ENCODE peak calls at places on chromosomes 7 and 10, in ten cellular contexts. One of them, this sample, is unnamed.

GRCh38 chr10:103470755-103471653 is 8.0 kb downstream of the CALHM3 start:
- DNase-seq in endothelial cell of umbilical vein: no peak
- DNase-seq in AG09309: no peak
- DNase-seq in coronary artery: no peak
- DNase-seq in PC-9: peak; percentile 63
- DNase-seq in SJSA1: no peak
- DNase-seq in cardiac fibroblast: peak; percentile 73
- DNase-seq in AG10803: no peak
- DNase-seq in cardiac muscle cell: no peak
- DNase-seq in astrocyte of the spinal cord: no peak
- DNase-seq in this sample: no peak

GRCh38 chr7:514651-515598 is 4.7 kb downstream of the PDGFA start:
- DNase-seq in AG09309: no peak
- DNase-seq in AG10803: no peak
- DNase-seq in SJSA1: no peak
- DNase-seq in PC-9: no peak
- DNase-seq in astrocyte of the spinal cord: peak; percentile 22
- DNase-seq in cardiac fibroblast: peak; percentile 29
- DNase-seq in endothelial cell of umbilical vein: no peak
- DNase-seq in cardiac muscle cell: no peak
- DNase-seq in coronary artery: no peak
- DNase-seq in this sample: no peak

GRCh38 chr10:96857613-96858012 is 25.5 kb downstream of the LCOR start:
- DNase-seq in PC-9: no peak
- DNase-seq in cardiac fibroblast: no peak
- DNase-seq in endothelial cell of umbilical vein: no peak
- DNase-seq in astrocyte of the spinal cord: no peak
- DNase-seq in AG09309: no peak
- DNase-seq in coronary artery: no peak
- DNase-seq in cardiac muscle cell: no peak
- DNase-seq in SJSA1: no peak
- DNase-seq in AG10803: peak; percentile 38
- DNase-seq in this sample: no peak

GRCh38 chr10:11499425-11500071 is 111.9 kb downstream of the USP6NL start:
- DNase-seq in AG10803: no peak
- DNase-seq in astrocyte of the spinal cord: no peak
- DNase-seq in SJSA1: no peak
- DNase-seq in AG09309: no peak
- DNase-seq in coronary artery: no peak
- DNase-seq in cardiac fibroblast: no peak
- DNase-seq in PC-9: no peak
- DNase-seq in cardiac muscle cell: no peak
- DNase-seq in endothelial cell of umbilical vein: no peak
- DNase-seq in this sample: no peak

GRCh38 chr7:150992833-150993302 is 2.1 kb downstream of the NOS3 start:
- DNase-seq in astrocyte of the spinal cord: no peak
- DNase-seq in cardiac fibroblast: peak; percentile 44
- DNase-seq in coronary artery: no peak
- DNase-seq in SJSA1: no peak
- DNase-seq in AG09309: no peak
- DNase-seq in endothelial cell of umbilical vein: peak; percentile 84
- DNase-seq in AG10803: no peak
- DNase-seq in PC-9: no peak
- DNase-seq in cardiac muscle cell: peak; percentile 80
- DNase-seq in this sample: no peak

GRCh38 chr10:107409517-107409916 is 245.0 kb upstream of the SORCS1 start:
- DNase-seq in coronary artery: no peak
- DNase-seq in cardiac muscle cell: peak; percentile 38
- DNase-seq in cardiac fibroblast: peak; percentile 44
- DNase-seq in endothelial cell of umbilical vein: no peak
- DNase-seq in SJSA1: peak; percentile 9
- DNase-seq in PC-9: no peak
- DNase-seq in AG09309: no peak
- DNase-seq in astrocyte of the spinal cord: peak; percentile 5
- DNase-seq in AG10803: peak; percentile 24
- DNase-seq in this sample: no peak

GRCh38 chr7:157299613-157300405 is 37.0 kb upstream of the DNAJB6 start:
- DNase-seq in cardiac fibroblast: peak; percentile 62
- DNase-seq in AG10803: peak; percentile 42
- DNase-seq in endothelial cell of umbilical vein: no peak
- DNase-seq in AG09309: no peak
- DNase-seq in coronary artery: no peak
- DNase-seq in SJSA1: no peak
- DNase-seq in PC-9: peak; percentile 66
- DNase-seq in cardiac muscle cell: no peak
- DNase-seq in astrocyte of the spinal cord: no peak
- DNase-seq in this sample: no peak

GRCh38 chr7:47300472-47301021 is 281.4 kb downstream of the TNS3 start:
- DNase-seq in AG10803: no peak
- DNase-seq in cardiac fibroblast: no peak
- DNase-seq in endothelial cell of umbilical vein: no peak
- DNase-seq in coronary artery: peak; percentile 67
- DNase-seq in AG09309: no peak
- DNase-seq in astrocyte of the spinal cord: no peak
- DNase-seq in SJSA1: no peak
- DNase-seq in PC-9: no peak
- DNase-seq in cardiac muscle cell: no peak
- DNase-seq in this sample: no peak

GRCh38 chr10:88299787-88300186 is 283.3 kb downstream of the RNLS start:
- DNase-seq in AG09309: no peak
- DNase-seq in coronary artery: no peak
- DNase-seq in endothelial cell of umbilical vein: no peak
- DNase-seq in SJSA1: no peak
- DNase-seq in astrocyte of the spinal cord: no peak
- DNase-seq in cardiac muscle cell: no peak
- DNase-seq in cardiac fibroblast: no peak
- DNase-seq in PC-9: no peak
- DNase-seq in AG10803: no peak
- DNase-seq in this sample: no peak

GRCh38 chr7:32865448-32865847 is 26.1 kb downstream of the KBTBD2 start:
- DNase-seq in SJSA1: no peak
- DNase-seq in cardiac fibroblast: no peak
- DNase-seq in PC-9: no peak
- DNase-seq in endothelial cell of umbilical vein: no peak
- DNase-seq in coronary artery: no peak
- DNase-seq in astrocyte of the spinal cord: no peak
- DNase-seq in cardiac muscle cell: no peak
- DNase-seq in AG10803: no peak
- DNase-seq in AG09309: no peak
- DNase-seq in this sample: no peak

GRCh38 chr7:158007697-158008257 is 579.8 kb downstream of the PTPRN2 start:
- DNase-seq in AG10803: no peak
- DNase-seq in SJSA1: no peak
- DNase-seq in coronary artery: no peak
- DNase-seq in endothelial cell of umbilical vein: no peak
- DNase-seq in PC-9: no peak
- DNase-seq in cardiac fibroblast: no peak
- DNase-seq in cardiac muscle cell: no peak
- DNase-seq in astrocyte of the spinal cord: no peak
- DNase-seq in AG09309: no peak
- DNase-seq in this sample: no peak

GRCh38 chr10:57218382-57218781 is 857.3 kb upstream of the ZWINT start:
- DNase-seq in cardiac fibroblast: no peak
- DNase-seq in AG10803: no peak
- DNase-seq in endothelial cell of umbilical vein: no peak
- DNase-seq in PC-9: peak; percentile 89
- DNase-seq in astrocyte of the spinal cord: no peak
- DNase-seq in SJSA1: no peak
- DNase-seq in coronary artery: no peak
- DNase-seq in AG09309: no peak
- DNase-seq in cardiac muscle cell: no peak
- DNase-seq in this sample: no peak

GRCh38 chr10:88987243-88987726 is 3.3 kb upstream of the FAS start:
- DNase-seq in endothelial cell of umbilical vein: no peak
- DNase-seq in coronary artery: no peak
- DNase-seq in cardiac fibroblast: no peak
- DNase-seq in astrocyte of the spinal cord: peak; percentile 57
- DNase-seq in AG09309: no peak
- DNase-seq in AG10803: peak; percentile 38
- DNase-seq in cardiac muscle cell: no peak
- DNase-seq in SJSA1: no peak
- DNase-seq in PC-9: no peak
- DNase-seq in this sample: no peak

GRCh38 chr10:110260746-110261477 is 43.8 kb downstream of the SMNDC1 start:
- DNase-seq in AG09309: no peak
- DNase-seq in PC-9: no peak
- DNase-seq in SJSA1: peak; percentile 87
- DNase-seq in coronary artery: no peak
- DNase-seq in cardiac fibroblast: peak; percentile 16
- DNase-seq in endothelial cell of umbilical vein: no peak
- DNase-seq in cardiac muscle cell: no peak
- DNase-seq in astrocyte of the spinal cord: peak; percentile 54
- DNase-seq in AG10803: peak; percentile 31
- DNase-seq in this sample: no peak

GRCh38 chr10:71431945-71432905 is 35.5 kb downstream of the CDH23 start:
- DNase-seq in endothelial cell of umbilical vein: no peak
- DNase-seq in SJSA1: no peak
- DNase-seq in cardiac fibroblast: no peak
- DNase-seq in astrocyte of the spinal cord: no peak
- DNase-seq in PC-9: no peak
- DNase-seq in AG09309: no peak
- DNase-seq in coronary artery: no peak
- DNase-seq in cardiac muscle cell: no peak
- DNase-seq in AG10803: no peak
- DNase-seq in this sample: no peak
- H3K4me3 ChIP-seq in endothelial cell of umbilical vein: no peak overlapping the region
- H3K4me3 ChIP-seq in SJSA1: no peak overlapping the region
- H3K4me3 ChIP-seq in cardiac fibroblast: no peak overlapping the region
- H3K4me3 ChIP-seq in astrocyte of the spinal cord: no peak overlapping the region
- H3K4me3 ChIP-seq in PC-9: no peak overlapping the region
- H3K4me3 ChIP-seq in AG09309: no peak overlapping the region
- H3K4me3 ChIP-seq in coronary artery: no peak overlapping the region
- H3K4me3 ChIP-seq in cardiac muscle cell: no peak overlapping the region
- H3K4me3 ChIP-seq in AG10803: no peak overlapping the region
- H3K4me3 ChIP-seq in this sample: no peak overlapping the region

DNA sequence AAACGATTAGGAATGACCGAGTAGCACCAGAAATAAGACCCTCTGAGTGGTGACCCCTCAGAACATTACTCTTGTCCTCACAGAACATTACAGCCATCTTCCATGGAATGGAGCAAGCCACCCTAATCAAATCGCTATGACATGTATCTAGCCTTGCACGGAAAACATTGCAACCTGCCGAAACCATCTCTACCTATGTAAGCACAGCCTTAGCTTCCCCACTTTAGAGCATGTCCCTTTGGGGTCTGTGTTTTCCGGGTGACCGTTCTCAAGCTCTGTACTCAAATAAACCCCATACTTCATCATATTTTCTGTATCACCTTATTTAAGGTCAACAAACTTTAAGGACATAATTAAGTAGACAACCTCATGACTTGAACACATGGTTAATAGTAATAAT is 179.0 kb downstream of the PRKCQ start:
- DNase-seq in PC-9: no peak
- DNase-seq in cardiac muscle cell: no peak
- DNase-seq in cardiac fibroblast: no peak
- DNase-seq in SJSA1: no peak
- DNase-seq in coronary artery: no peak
- DNase-seq in endothelial cell of umbilical vein: no peak
- DNase-seq in AG10803: no peak
- DNase-seq in AG09309: no peak
- DNase-seq in astrocyte of the spinal cord: no peak
- DNase-seq in this sample: no peak
- H3K4me3 ChIP-seq in PC-9: peak overlapping the region; percentile 46
- H3K4me3 ChIP-seq in cardiac muscle cell: no peak overlapping the region
- H3K4me3 ChIP-seq in cardiac fibroblast: no peak overlapping the region
- H3K4me3 ChIP-seq in SJSA1: no peak overlapping the region
- H3K4me3 ChIP-seq in coronary artery: no peak overlapping the region
- H3K4me3 ChIP-seq in endothelial cell of umbilical vein: no peak overlapping the region
- H3K4me3 ChIP-seq in AG10803: no peak overlapping the region
- H3K4me3 ChIP-seq in AG09309: no peak overlapping the region
- H3K4me3 ChIP-seq in astrocyte of the spinal cord: no peak overlapping the region
- H3K4me3 ChIP-seq in this sample: no peak overlapping the region

DNA sequence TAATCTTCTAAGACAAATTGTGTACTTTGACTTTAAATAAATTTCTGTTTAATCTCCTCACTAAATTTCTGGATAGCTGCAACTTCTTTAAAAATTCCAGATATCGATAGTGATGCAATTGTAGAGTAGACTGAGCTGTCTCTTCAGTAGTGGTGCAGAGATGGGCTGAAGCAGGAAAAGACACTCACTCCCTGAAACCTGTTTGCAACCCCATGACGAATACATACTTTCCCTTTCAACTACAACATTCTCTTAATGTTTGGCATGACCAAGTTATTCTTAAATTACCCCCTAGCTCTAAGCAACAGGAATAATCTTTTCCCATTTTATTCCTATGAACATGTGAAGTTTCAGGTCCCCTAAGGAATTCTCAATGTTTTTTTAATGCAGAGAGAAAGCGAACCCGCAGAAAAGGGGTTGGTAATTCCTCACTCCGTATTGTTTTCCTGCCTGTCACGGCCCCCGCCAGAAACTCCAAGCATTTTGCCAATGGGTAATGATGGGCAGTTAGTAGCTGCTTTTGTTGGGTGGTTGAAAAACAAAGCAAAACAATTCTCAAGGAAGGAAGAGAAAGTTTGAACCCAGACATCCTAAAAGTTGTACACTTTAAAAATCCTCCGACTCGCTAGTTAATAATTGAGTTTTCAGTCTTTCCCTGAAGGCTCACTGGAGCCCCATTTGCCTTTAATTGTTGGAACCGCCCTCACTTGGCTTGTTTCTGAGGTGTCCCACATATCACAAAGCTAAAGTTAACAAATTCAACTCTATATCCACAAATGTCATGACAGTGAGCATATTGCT is 1.2 kb downstream of the THSD7A start:
- DNase-seq in PC-9: no peak
- DNase-seq in cardiac fibroblast: peak; percentile 39
- DNase-seq in coronary artery: no peak
- DNase-seq in endothelial cell of umbilical vein: peak; percentile 75
- DNase-seq in AG10803: peak; percentile 7
- DNase-seq in AG09309: no peak
- DNase-seq in astrocyte of the spinal cord: peak; percentile 37
- DNase-seq in cardiac muscle cell: peak; percentile 9
- DNase-seq in SJSA1: peak; percentile 1
- DNase-seq in this sample: no peak
- H3K4me3 ChIP-seq in PC-9: peak overlapping the region; percentile 53
- H3K4me3 ChIP-seq in cardiac fibroblast: peak overlapping the region; percentile 62
- H3K4me3 ChIP-seq in coronary artery: peak overlapping the region; percentile 79
- H3K4me3 ChIP-seq in endothelial cell of umbilical vein: peak overlapping the region; percentile 89
- H3K4me3 ChIP-seq in AG10803: peak overlapping the region; percentile 52
- H3K4me3 ChIP-seq in AG09309: peak overlapping the region; percentile 11
- H3K4me3 ChIP-seq in astrocyte of the spinal cord: peak overlapping the region; percentile 58
- H3K4me3 ChIP-seq in cardiac muscle cell: peak overlapping the region; percentile 77
- H3K4me3 ChIP-seq in SJSA1: no peak overlapping the region
- H3K4me3 ChIP-seq in this sample: peak overlapping the region; percentile 24

DNA sequence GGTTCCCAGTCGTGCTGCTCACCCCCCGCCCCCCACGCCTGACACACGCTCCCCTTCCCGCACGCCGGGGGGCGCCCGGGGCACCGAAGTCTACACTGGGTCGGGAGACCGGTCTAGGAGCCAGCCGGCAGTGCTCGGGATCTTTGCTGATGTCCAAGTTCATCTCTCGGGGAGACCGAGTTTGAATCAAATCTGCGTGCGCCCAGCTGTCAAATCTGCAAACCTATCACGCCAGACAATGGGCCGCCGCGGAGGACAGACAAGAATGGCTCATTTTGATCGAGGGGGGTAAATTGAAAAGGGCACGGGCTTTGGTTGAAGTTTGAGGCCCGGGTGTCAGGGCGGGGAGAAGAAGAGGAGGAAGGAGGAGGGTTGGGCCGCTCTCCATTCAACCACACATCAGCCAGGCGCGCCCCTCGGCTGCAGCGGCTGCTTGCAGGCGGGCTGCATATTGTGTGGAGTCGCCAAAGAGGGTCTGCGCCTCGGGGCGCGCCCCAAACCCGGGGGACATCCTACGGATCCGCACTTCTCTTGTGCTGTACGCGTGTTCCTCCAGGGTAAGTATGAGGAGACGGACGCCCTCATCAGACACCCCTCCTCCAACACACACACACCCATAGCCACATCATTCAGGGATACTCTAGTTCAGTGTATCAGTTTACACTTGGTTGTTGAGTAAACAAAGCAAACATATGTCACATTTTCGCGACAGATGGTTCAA is 1.3 kb upstream of the GFRA1 start:
- DNase-seq in astrocyte of the spinal cord: peak; percentile 24
- DNase-seq in coronary artery: no peak
- DNase-seq in PC-9: no peak
- DNase-seq in cardiac fibroblast: no peak
- DNase-seq in endothelial cell of umbilical vein: no peak
- DNase-seq in AG10803: peak; percentile 37
- DNase-seq in SJSA1: peak; percentile 65
- DNase-seq in cardiac muscle cell: peak; percentile 45
- DNase-seq in AG09309: no peak
- DNase-seq in this sample: no peak
- H3K4me3 ChIP-seq in astrocyte of the spinal cord: peak overlapping the region; percentile 53
- H3K4me3 ChIP-seq in coronary artery: peak overlapping the region; percentile 81
- H3K4me3 ChIP-seq in PC-9: no peak overlapping the region
- H3K4me3 ChIP-seq in cardiac fibroblast: no peak overlapping the region
- H3K4me3 ChIP-seq in endothelial cell of umbilical vein: no peak overlapping the region
- H3K4me3 ChIP-seq in AG10803: peak overlapping the region; percentile 65
- H3K4me3 ChIP-seq in SJSA1: peak overlapping the region; percentile 55
- H3K4me3 ChIP-seq in cardiac muscle cell: peak overlapping the region; percentile 45
- H3K4me3 ChIP-seq in AG09309: peak overlapping the region; percentile 43
- H3K4me3 ChIP-seq in this sample: peak overlapping the region; percentile 61

This sample was measured in AG04449.